ENCODE peak calls at places on chromosomes 1 and 21, in four cellular contexts. B is ELR, M is A172, Q is cardiac septum. L is an unnamed sample.

GRCh38 chr1:230459463-230459862 is 33.3 kb upstream of the PGBD5 start:
- DNase-seq in B (peak), M (peak), Q (no peak), L (no peak)

GRCh38 chr1:203615182-203615581 is 11.4 kb upstream of the ATP2B4 start:
- DNase-seq in B (no peak), M (no peak), Q (no peak), L (no peak)

GRCh38 chr1:149962039-149962647 is 25.5 kb upstream of the MTMR11 start:
- DNase-seq in B (peak), M (peak), Q (no peak), L (peak)

GRCh38 chr1:1132042-1132927 is 16.4 kb upstream of the C1orf159 start:
- DNase-seq in B (no peak), M (no peak), Q (no peak), L (no peak)

GRCh38 chr1:38418195-38419030 is 371.8 kb upstream of the POU3F1 start:
- DNase-seq in B (no peak), M (no peak), Q (no peak), L (no peak)

GRCh38 chr1:214271995-214272731 is 8.8 kb upstream of the SMYD2 start:
- DNase-seq in B (no peak), M (no peak), Q (no peak), L (no peak)

GRCh38 chr1:199123615-199124014 is 484.8 kb downstream of the PTPRC start:
- DNase-seq in B (peak), M (peak), Q (no peak), L (no peak)

GRCh38 chr1:184771190-184771691 is 16.6 kb upstream of the EDEM3 start:
- DNase-seq in B (no peak), M (no peak), Q (no peak), L (peak)

GRCh38 chr1:235953801-235954200 is 87.1 kb upstream of the LYST start:
- DNase-seq in B (peak), M (peak), Q (no peak), L (no peak)

GRCh38 chr1:31112223-31112622 is 46.7 kb upstream of the PUM1 start:
- DNase-seq in B (no peak), M (no peak), Q (no peak), L (peak)

GRCh38 chr1:50105430-50105829 is 3.3 kb upstream of the ELAVL4 start:
- DNase-seq in B (no peak), M (no peak), Q (no peak), L (no peak)

GRCh38 chr1:175319112-175319911 is 126.7 kb upstream of the KIAA0040 start:
- DNase-seq in B (peak), M (peak), Q (peak), L (peak)

GRCh38 chr1:227893696-227894305 is 53.9 kb downstream of the WNT9A start:
- DNase-seq in B (no peak), M (no peak), Q (peak), L (peak)

GRCh38 chr1:246001142-246001812 is 505.8 kb downstream of the SMYD3 start:
- DNase-seq in B (no peak), M (peak), Q (no peak), L (no peak)

GRCh38 chr21:35400233-35400939 is 351.3 kb upstream of the RUNX1 start:
- DNase-seq in B (peak), M (peak), Q (no peak), L (no peak)

GRCh38 chr1:30525980-30526651 is 197.3 kb downstream of the MATN1 start:
- DNase-seq in B (peak), M (peak), Q (peak), L (no peak)

GRCh38 chr1:92762355-92762754 is 22.6 kb downstream of the EVI5 start:
- DNase-seq in B (no peak), M (no peak), Q (no peak), L (no peak)

GRCh38 chr1:167431909-167432650 is 86.2 kb downstream of the CD247 start:
- DNase-seq in B (no peak), M (no peak), Q (no peak), L (no peak)

L was measured in HAP-1.